ENCODE peak calls at places on chromosome 1, in seven cellular contexts. One of them, this sample, is unnamed.

GRCh38 chr1:1440941-1441888 is 5.7 kb downstream of the VWA1 start:
- DNase-seq in body of pancreas: no peak
- DNase-seq in stimulated activated CD8-positive, alpha-beta memory T cell treated with anti-CD3 and anti-CD28 coated beads, Interleukin-15, amount 100 ng/mL, for 1 hour: peak; percentile 24
- DNase-seq in stimulated activated CD4-positive, alpha-beta T cell treated with anti-CD3 and anti-CD28 coated beads, Interleukin-1b, Interleukin-23, amount 100 ng/mL, for 24 hours: peak; percentile 34
- DNase-seq in fibroblast of the aortic adventitia: peak; percentile 17
- DNase-seq in NCI-H1092: no peak
- DNase-seq in activated effector memory CD4-positive, alpha-beta T cell treated with Interleukin-2 at 50 U/mL for 16 hours: peak; percentile 32
- DNase-seq in this sample: no peak

GRCh38 chr1:158147396-158148353 is 33.0 kb upstream of the CD1D start:
- DNase-seq in body of pancreas: peak; percentile 22
- DNase-seq in stimulated activated CD8-positive, alpha-beta memory T cell treated with anti-CD3 and anti-CD28 coated beads, Interleukin-15, amount 100 ng/mL, for 1 hour: no peak
- DNase-seq in stimulated activated CD4-positive, alpha-beta T cell treated with anti-CD3 and anti-CD28 coated beads, Interleukin-1b, Interleukin-23, amount 100 ng/mL, for 24 hours: no peak
- DNase-seq in fibroblast of the aortic adventitia: no peak
- DNase-seq in NCI-H1092: no peak
- DNase-seq in activated effector memory CD4-positive, alpha-beta T cell treated with Interleukin-2 at 50 U/mL for 16 hours: no peak
- DNase-seq in this sample: no peak

GRCh38 chr1:36284517-36284916 is 21.7 kb upstream of the SH3D21 start:
- DNase-seq in body of pancreas: no peak
- DNase-seq in stimulated activated CD8-positive, alpha-beta memory T cell treated with anti-CD3 and anti-CD28 coated beads, Interleukin-15, amount 100 ng/mL, for 1 hour: no peak
- DNase-seq in stimulated activated CD4-positive, alpha-beta T cell treated with anti-CD3 and anti-CD28 coated beads, Interleukin-1b, Interleukin-23, amount 100 ng/mL, for 24 hours: no peak
- DNase-seq in fibroblast of the aortic adventitia: no peak
- DNase-seq in NCI-H1092: no peak
- DNase-seq in activated effector memory CD4-positive, alpha-beta T cell treated with Interleukin-2 at 50 U/mL for 16 hours: no peak
- DNase-seq in this sample: no peak

GRCh38 chr1:150804671-150805070 is 3.4 kb downstream of the CTSK start:
- DNase-seq in body of pancreas: no peak
- DNase-seq in stimulated activated CD8-positive, alpha-beta memory T cell treated with anti-CD3 and anti-CD28 coated beads, Interleukin-15, amount 100 ng/mL, for 1 hour: no peak
- DNase-seq in stimulated activated CD4-positive, alpha-beta T cell treated with anti-CD3 and anti-CD28 coated beads, Interleukin-1b, Interleukin-23, amount 100 ng/mL, for 24 hours: no peak
- DNase-seq in fibroblast of the aortic adventitia: no peak
- DNase-seq in NCI-H1092: no peak
- DNase-seq in activated effector memory CD4-positive, alpha-beta T cell treated with Interleukin-2 at 50 U/mL for 16 hours: no peak
- DNase-seq in this sample: peak; percentile 70

GRCh38 chr1:8883510-8883909 is 5.0 kb upstream of the ENO1 start:
- DNase-seq in body of pancreas: no peak
- DNase-seq in stimulated activated CD8-positive, alpha-beta memory T cell treated with anti-CD3 and anti-CD28 coated beads, Interleukin-15, amount 100 ng/mL, for 1 hour: no peak
- DNase-seq in stimulated activated CD4-positive, alpha-beta T cell treated with anti-CD3 and anti-CD28 coated beads, Interleukin-1b, Interleukin-23, amount 100 ng/mL, for 24 hours: no peak
- DNase-seq in fibroblast of the aortic adventitia: no peak
- DNase-seq in NCI-H1092: no peak
- DNase-seq in activated effector memory CD4-positive, alpha-beta T cell treated with Interleukin-2 at 50 U/mL for 16 hours: no peak
- DNase-seq in this sample: no peak

GRCh38 chr1:239555350-239555749 is 169.0 kb downstream of the CHRM3 start:
- DNase-seq in body of pancreas: no peak
- DNase-seq in stimulated activated CD8-positive, alpha-beta memory T cell treated with anti-CD3 and anti-CD28 coated beads, Interleukin-15, amount 100 ng/mL, for 1 hour: no peak
- DNase-seq in stimulated activated CD4-positive, alpha-beta T cell treated with anti-CD3 and anti-CD28 coated beads, Interleukin-1b, Interleukin-23, amount 100 ng/mL, for 24 hours: no peak
- DNase-seq in fibroblast of the aortic adventitia: no peak
- DNase-seq in NCI-H1092: no peak
- DNase-seq in activated effector memory CD4-positive, alpha-beta T cell treated with Interleukin-2 at 50 U/mL for 16 hours: no peak
- DNase-seq in this sample: no peak

GRCh38 chr1:64877151-64877550 is 89.2 kb downstream of the JAK1 start:
- DNase-seq in body of pancreas: no peak
- DNase-seq in stimulated activated CD8-positive, alpha-beta memory T cell treated with anti-CD3 and anti-CD28 coated beads, Interleukin-15, amount 100 ng/mL, for 1 hour: no peak
- DNase-seq in stimulated activated CD4-positive, alpha-beta T cell treated with anti-CD3 and anti-CD28 coated beads, Interleukin-1b, Interleukin-23, amount 100 ng/mL, for 24 hours: no peak
- DNase-seq in fibroblast of the aortic adventitia: no peak
- DNase-seq in NCI-H1092: no peak
- DNase-seq in activated effector memory CD4-positive, alpha-beta T cell treated with Interleukin-2 at 50 U/mL for 16 hours: no peak
- DNase-seq in this sample: no peak

GRCh38 chr1:117318011-117318410 is 49.2 kb upstream of the MAN1A2 start:
- DNase-seq in body of pancreas: no peak
- DNase-seq in stimulated activated CD8-positive, alpha-beta memory T cell treated with anti-CD3 and anti-CD28 coated beads, Interleukin-15, amount 100 ng/mL, for 1 hour: no peak
- DNase-seq in stimulated activated CD4-positive, alpha-beta T cell treated with anti-CD3 and anti-CD28 coated beads, Interleukin-1b, Interleukin-23, amount 100 ng/mL, for 24 hours: no peak
- DNase-seq in fibroblast of the aortic adventitia: no peak
- DNase-seq in NCI-H1092: no peak
- DNase-seq in activated effector memory CD4-positive, alpha-beta T cell treated with Interleukin-2 at 50 U/mL for 16 hours: no peak
- DNase-seq in this sample: no peak

GRCh38 chr1:158793604-158794003 is 12.6 kb upstream of the OR6N2 start:
- DNase-seq in body of pancreas: no peak
- DNase-seq in stimulated activated CD8-positive, alpha-beta memory T cell treated with anti-CD3 and anti-CD28 coated beads, Interleukin-15, amount 100 ng/mL, for 1 hour: peak; percentile 7
- DNase-seq in stimulated activated CD4-positive, alpha-beta T cell treated with anti-CD3 and anti-CD28 coated beads, Interleukin-1b, Interleukin-23, amount 100 ng/mL, for 24 hours: no peak
- DNase-seq in fibroblast of the aortic adventitia: no peak
- DNase-seq in NCI-H1092: no peak
- DNase-seq in activated effector memory CD4-positive, alpha-beta T cell treated with Interleukin-2 at 50 U/mL for 16 hours: no peak
- DNase-seq in this sample: no peak

GRCh38 chr1:41919131-41919530 is 409 bp upstream of the HIVEP3 start:
- DNase-seq in body of pancreas: no peak
- DNase-seq in stimulated activated CD8-positive, alpha-beta memory T cell treated with anti-CD3 and anti-CD28 coated beads, Interleukin-15, amount 100 ng/mL, for 1 hour: no peak
- DNase-seq in stimulated activated CD4-positive, alpha-beta T cell treated with anti-CD3 and anti-CD28 coated beads, Interleukin-1b, Interleukin-23, amount 100 ng/mL, for 24 hours: no peak
- DNase-seq in fibroblast of the aortic adventitia: no peak
- DNase-seq in NCI-H1092: no peak
- DNase-seq in activated effector memory CD4-positive, alpha-beta T cell treated with Interleukin-2 at 50 U/mL for 16 hours: no peak
- DNase-seq in this sample: no peak

GRCh38 chr1:16237343-16237830 is 404 bp upstream of the CPLANE2 start:
- DNase-seq in body of pancreas: no peak
- DNase-seq in stimulated activated CD8-positive, alpha-beta memory T cell treated with anti-CD3 and anti-CD28 coated beads, Interleukin-15, amount 100 ng/mL, for 1 hour: no peak
- DNase-seq in stimulated activated CD4-positive, alpha-beta T cell treated with anti-CD3 and anti-CD28 coated beads, Interleukin-1b, Interleukin-23, amount 100 ng/mL, for 24 hours: no peak
- DNase-seq in fibroblast of the aortic adventitia: peak; percentile 57
- DNase-seq in NCI-H1092: no peak
- DNase-seq in activated effector memory CD4-positive, alpha-beta T cell treated with Interleukin-2 at 50 U/mL for 16 hours: no peak
- DNase-seq in this sample: peak; percentile 43

GRCh38 chr1:239816090-239816812 is 275.4 kb upstream of the FMN2 start:
- DNase-seq in body of pancreas: peak; percentile 49
- DNase-seq in stimulated activated CD8-positive, alpha-beta memory T cell treated with anti-CD3 and anti-CD28 coated beads, Interleukin-15, amount 100 ng/mL, for 1 hour: no peak
- DNase-seq in stimulated activated CD4-positive, alpha-beta T cell treated with anti-CD3 and anti-CD28 coated beads, Interleukin-1b, Interleukin-23, amount 100 ng/mL, for 24 hours: no peak
- DNase-seq in fibroblast of the aortic adventitia: peak; percentile 25
- DNase-seq in NCI-H1092: no peak
- DNase-seq in activated effector memory CD4-positive, alpha-beta T cell treated with Interleukin-2 at 50 U/mL for 16 hours: no peak
- DNase-seq in this sample: peak; percentile 55

GRCh38 chr1:150346316-150346715 is 17.6 kb upstream of the RPRD2 start:
- DNase-seq in body of pancreas: no peak
- DNase-seq in stimulated activated CD8-positive, alpha-beta memory T cell treated with anti-CD3 and anti-CD28 coated beads, Interleukin-15, amount 100 ng/mL, for 1 hour: no peak
- DNase-seq in stimulated activated CD4-positive, alpha-beta T cell treated with anti-CD3 and anti-CD28 coated beads, Interleukin-1b, Interleukin-23, amount 100 ng/mL, for 24 hours: no peak
- DNase-seq in fibroblast of the aortic adventitia: no peak
- DNase-seq in NCI-H1092: no peak
- DNase-seq in activated effector memory CD4-positive, alpha-beta T cell treated with Interleukin-2 at 50 U/mL for 16 hours: no peak
- DNase-seq in this sample: no peak

GRCh38 chr1:30887485-30888315 is 20.9 kb downstream of the SDC3 start:
- DNase-seq in body of pancreas: no peak
- DNase-seq in stimulated activated CD8-positive, alpha-beta memory T cell treated with anti-CD3 and anti-CD28 coated beads, Interleukin-15, amount 100 ng/mL, for 1 hour: no peak
- DNase-seq in stimulated activated CD4-positive, alpha-beta T cell treated with anti-CD3 and anti-CD28 coated beads, Interleukin-1b, Interleukin-23, amount 100 ng/mL, for 24 hours: no peak
- DNase-seq in fibroblast of the aortic adventitia: peak; percentile 66
- DNase-seq in NCI-H1092: no peak
- DNase-seq in activated effector memory CD4-positive, alpha-beta T cell treated with Interleukin-2 at 50 U/mL for 16 hours: no peak
- DNase-seq in this sample: peak; percentile 73

GRCh38 chr1:78673120-78673519 is 23.5 kb downstream of the IFI44 start:
- DNase-seq in body of pancreas: no peak
- DNase-seq in stimulated activated CD8-positive, alpha-beta memory T cell treated with anti-CD3 and anti-CD28 coated beads, Interleukin-15, amount 100 ng/mL, for 1 hour: no peak
- DNase-seq in stimulated activated CD4-positive, alpha-beta T cell treated with anti-CD3 and anti-CD28 coated beads, Interleukin-1b, Interleukin-23, amount 100 ng/mL, for 24 hours: no peak
- DNase-seq in fibroblast of the aortic adventitia: no peak
- DNase-seq in NCI-H1092: no peak
- DNase-seq in activated effector memory CD4-positive, alpha-beta T cell treated with Interleukin-2 at 50 U/mL for 16 hours: no peak
- DNase-seq in this sample: no peak

GRCh38 chr1:55720243-55720642 is 505.1 kb upstream of the USP24 start:
- DNase-seq in body of pancreas: no peak
- DNase-seq in stimulated activated CD8-positive, alpha-beta memory T cell treated with anti-CD3 and anti-CD28 coated beads, Interleukin-15, amount 100 ng/mL, for 1 hour: no peak
- DNase-seq in stimulated activated CD4-positive, alpha-beta T cell treated with anti-CD3 and anti-CD28 coated beads, Interleukin-1b, Interleukin-23, amount 100 ng/mL, for 24 hours: no peak
- DNase-seq in fibroblast of the aortic adventitia: peak; percentile 41
- DNase-seq in NCI-H1092: no peak
- DNase-seq in activated effector memory CD4-positive, alpha-beta T cell treated with Interleukin-2 at 50 U/mL for 16 hours: no peak
- DNase-seq in this sample: peak; percentile 42

GRCh38 chr1:108560143-108560429 is 186 bp downstream of the EEIG2 start:
- DNase-seq in body of pancreas: no peak
- DNase-seq in stimulated activated CD8-positive, alpha-beta memory T cell treated with anti-CD3 and anti-CD28 coated beads, Interleukin-15, amount 100 ng/mL, for 1 hour: no peak
- DNase-seq in stimulated activated CD4-positive, alpha-beta T cell treated with anti-CD3 and anti-CD28 coated beads, Interleukin-1b, Interleukin-23, amount 100 ng/mL, for 24 hours: no peak
- DNase-seq in fibroblast of the aortic adventitia: no peak
- DNase-seq in NCI-H1092: no peak
- DNase-seq in activated effector memory CD4-positive, alpha-beta T cell treated with Interleukin-2 at 50 U/mL for 16 hours: peak; percentile 14
- DNase-seq in this sample: no peak

GRCh38 chr1:19664453-19665043 is at the start of gene HTR6:
- DNase-seq in body of pancreas: no peak
- DNase-seq in stimulated activated CD8-positive, alpha-beta memory T cell treated with anti-CD3 and anti-CD28 coated beads, Interleukin-15, amount 100 ng/mL, for 1 hour: no peak
- DNase-seq in stimulated activated CD4-positive, alpha-beta T cell treated with anti-CD3 and anti-CD28 coated beads, Interleukin-1b, Interleukin-23, amount 100 ng/mL, for 24 hours: no peak
- DNase-seq in fibroblast of the aortic adventitia: no peak
- DNase-seq in NCI-H1092: no peak
- DNase-seq in activated effector memory CD4-positive, alpha-beta T cell treated with Interleukin-2 at 50 U/mL for 16 hours: peak; percentile 31
- DNase-seq in this sample: no peak

This sample was measured in IMR-90.